ENCODE peak calls at places on chromosome 16, in four cellular contexts. X is kidney epithelial cell, E is AG10803, I is left ventricle myocardium inferior. M is an unnamed sample.

GRCh38 chr16:48246066-48246465 is 1.3 kb downstream of the ABCC11 start:
- DNase-seq in E (peak), X (no peak), I (no peak), M (no peak)

GRCh38 chr16:12147681-12148479 is 171.3 kb downstream of the SNX29 start:
- DNase-seq in I (peak), E (no peak), X (no peak), M (no peak)

GRCh38 chr16:71622088-71622487 is 3.9 kb upstream of the MARVELD3 start:
- DNase-seq in I (no peak), E (no peak), X (no peak), M (no peak)

GRCh38 chr16:83903739-83904138 is 4.8 kb downstream of the MLYCD start:
- DNase-seq in X (no peak), E (peak), I (peak), M (peak)

GRCh38 chr16:54928016-54928356 is 2.7 kb upstream of the IRX5 start:
- DNase-seq in I (no peak), X (no peak), E (no peak), M (no peak)

GRCh38 chr16:3317315-3317999 is 12.2 kb downstream of the ZNF75A start:
- DNase-seq in X (no peak), I (no peak), E (no peak), M (peak)

GRCh38 chr16:47311738-47312505 is 148.9 kb downstream of the ITFG1 start:
- DNase-seq in E (peak), I (no peak), X (peak), M (peak)

GRCh38 chr16:64450170-64450569 is 671.7 kb downstream of the CDH11 start:
- DNase-seq in I (no peak), E (peak), X (no peak), M (peak)

GRCh38 chr16:58198022-58198683 is at the start of gene CSNK2A2:
- DNase-seq in X (no peak), E (peak), I (peak), M (peak)

GRCh38 chr16:74874123-74874522 is 99.5 kb upstream of the FA2H start:
- DNase-seq in E (no peak), I (peak), X (no peak), M (no peak)

GRCh38 chr16:27222499-27223225 is 19.3 kb downstream of the KDM8 start:
- DNase-seq in X (no peak), I (peak), E (peak), M (peak)

GRCh38 chr16:88941933-88942909 is 34.8 kb downstream of the CBFA2T3 start:
- DNase-seq in E (no peak), X (no peak), I (peak), M (peak)

GRCh38 chr16:10777356-10777755 is 33.7 kb downstream of the NUBP1 start:
- DNase-seq in X (no peak), I (no peak), E (no peak), M (no peak)
- H3K4me3 ChIP-seq in X (no peak), I (no peak), E (no peak), M (no peak)

DNA sequence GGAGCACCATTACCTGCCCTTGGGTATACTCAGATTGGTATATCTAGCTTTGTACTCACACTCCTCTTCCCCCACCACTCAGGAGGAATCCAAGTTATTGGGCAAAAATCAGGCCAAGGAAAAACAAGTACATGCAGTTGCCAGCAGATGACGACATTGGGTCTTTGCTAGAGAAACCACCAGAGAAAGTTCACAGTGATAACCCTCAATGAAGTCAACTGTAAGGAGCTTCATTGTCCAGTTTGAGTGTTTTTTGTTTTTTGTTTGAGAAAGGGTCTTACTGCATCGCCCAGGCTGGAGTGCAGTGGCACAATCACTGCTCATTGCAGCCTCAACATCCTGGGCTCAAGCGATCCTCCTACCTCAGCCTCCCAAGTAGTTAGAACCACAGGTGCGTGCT is 34.6 kb upstream of the TOX3 start:
- DNase-seq in I (no peak), E (no peak), X (no peak), M (no peak)
- TF ChIP-seq CTCF in I (no peak), E (no peak), X (peak), M (no peak)

DNA sequence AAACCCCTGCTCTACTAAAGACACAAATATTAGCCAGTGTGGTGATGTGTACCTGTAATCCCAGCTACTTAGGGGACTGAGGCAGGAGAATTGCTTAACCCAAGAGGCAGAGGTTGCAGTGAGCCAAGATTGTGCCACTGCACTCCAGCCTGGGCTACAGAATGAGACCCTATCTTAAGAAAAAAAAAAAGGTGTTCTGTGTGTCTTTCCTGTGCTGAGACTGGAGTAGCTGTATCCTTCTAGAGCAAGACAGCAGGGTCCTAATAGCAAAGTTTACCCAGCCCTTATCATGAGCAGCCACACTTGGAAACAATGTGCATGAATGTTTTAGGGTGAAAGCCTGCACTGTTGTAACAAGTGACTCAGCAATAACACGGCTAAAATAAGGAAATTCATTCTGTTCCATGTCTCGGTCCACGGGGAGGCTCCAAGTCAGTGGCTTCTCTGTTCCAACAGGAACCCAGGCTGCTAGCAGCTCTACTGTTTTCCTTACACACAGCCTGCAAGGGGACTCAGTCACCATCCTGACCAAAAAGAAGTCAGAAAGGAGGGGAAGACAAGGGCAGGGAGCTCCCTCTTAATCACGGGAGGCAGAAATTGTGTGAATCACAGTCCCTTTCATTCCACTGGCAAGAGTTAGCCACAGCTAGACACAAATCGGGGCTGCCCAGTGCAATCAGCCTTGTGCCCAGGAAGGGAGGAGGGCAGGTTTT is 7.1 kb upstream of the SLC5A11 start:
- DNase-seq in E (peak), I (no peak), X (peak), M (peak)
- H3K4me3 ChIP-seq in E (peak), I (no peak), X (no peak), M (no peak)

DNA sequence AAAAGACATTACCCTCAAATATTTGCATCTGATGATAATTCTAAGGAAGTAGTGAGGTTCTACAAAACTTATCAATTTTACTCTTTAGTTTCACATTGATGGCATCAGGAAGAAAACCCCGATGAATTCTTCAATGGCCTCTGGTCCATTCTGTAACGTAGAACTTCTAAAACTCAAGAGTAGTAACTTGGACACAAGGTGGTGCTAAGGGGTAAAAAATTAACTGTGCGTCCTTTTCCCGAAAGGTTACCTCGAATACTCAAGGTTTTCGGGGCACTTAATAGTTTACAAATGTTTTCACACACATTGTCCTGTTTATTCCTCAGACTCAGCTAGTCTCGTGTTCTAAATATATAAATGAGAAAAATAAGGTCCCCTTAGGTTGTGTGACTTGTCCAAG is 517.3 kb upstream of the ZFHX3 start:
- DNase-seq in X (no peak), I (no peak), E (no peak), M (no peak)
- TF ChIP-seq CTCF in X (no peak), I (peak), E (no peak), M (no peak)

DNA sequence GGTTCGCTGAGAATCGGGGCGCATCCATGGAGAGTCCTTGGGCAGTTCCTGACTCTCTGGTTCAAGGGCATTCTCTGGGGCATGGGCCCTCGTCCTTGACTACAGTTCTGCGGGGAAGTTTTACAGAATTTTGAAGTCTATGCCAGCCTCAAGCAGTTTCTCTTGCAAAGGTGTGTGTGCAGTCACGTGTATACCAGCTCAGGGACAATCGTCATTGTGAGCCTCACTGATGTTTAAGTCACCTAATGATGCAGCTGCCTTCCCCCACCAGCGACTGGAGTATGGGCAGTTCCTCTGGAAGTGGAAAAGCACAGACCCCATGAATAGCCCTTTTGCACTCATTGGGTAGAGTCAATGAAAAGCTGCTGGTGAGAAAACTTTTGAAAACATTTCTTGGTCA is 1.3 kb downstream of the PLCG2 start:
- DNase-seq in X (no peak), E (no peak), I (no peak), M (no peak)
- H3K4me3 ChIP-seq in X (no peak), E (no peak), I (peak), M (no peak)

DNA sequence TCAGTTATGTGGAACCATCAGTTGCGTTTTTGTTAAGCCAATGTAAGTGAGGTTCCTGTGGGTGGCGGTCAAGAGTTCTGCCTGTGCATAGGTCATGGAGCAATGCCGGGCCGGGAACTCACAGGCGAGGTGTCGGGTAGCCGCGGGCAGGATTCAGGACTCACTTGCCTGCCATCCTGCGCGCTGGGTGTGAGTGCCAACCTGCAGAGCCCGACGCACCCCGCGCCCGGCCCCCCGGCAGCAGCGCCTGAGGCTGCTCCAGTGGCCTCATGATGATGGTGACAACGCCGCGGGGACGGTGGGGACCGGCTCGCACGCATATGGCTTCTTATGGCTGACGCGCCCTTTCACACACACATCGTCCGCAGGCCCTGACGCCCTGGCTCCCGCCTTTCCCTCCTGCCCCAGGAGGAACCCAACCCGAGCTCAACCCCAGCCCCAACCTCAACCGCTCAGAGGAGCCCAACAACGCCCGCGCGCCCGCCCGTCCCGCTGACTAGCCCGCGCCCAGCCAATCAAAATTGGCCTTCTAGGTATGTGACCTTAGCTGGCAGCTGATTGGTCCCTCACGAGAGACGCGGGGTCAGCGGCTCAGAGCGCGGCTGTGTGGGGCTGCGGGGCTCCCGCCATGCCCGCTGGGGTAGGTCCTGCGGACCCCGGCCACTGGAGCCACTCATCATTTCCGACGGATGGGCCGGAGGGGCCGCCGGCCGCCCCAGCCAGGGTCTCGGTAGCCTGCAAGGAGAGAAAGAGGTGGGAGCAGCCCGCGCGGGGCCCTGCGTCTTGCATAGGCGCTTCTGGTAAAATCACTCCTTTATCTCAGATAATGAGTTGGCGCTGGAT is at the start of gene C16orf95:
- DNase-seq in X (peak), I (peak), E (peak), M (peak)
- TF ChIP-seq CTCF in X (peak), I (peak), E (peak), M (peak)

GRCh38 chr16:740764-741505 is at the start of gene CIAO3:
- DNase-seq in X (no peak), I (peak), E (peak), M (peak)

GRCh38 chr16:736936-737481 is 3.8 kb downstream of the CIAO3 start:
- DNase-seq in E (no peak), I (no peak), X (no peak), M (no peak)

GRCh38 chr16:741986-742629 is 1.3 kb upstream of the CIAO3 start:
- DNase-seq in E (no peak), I (no peak), X (no peak), M (no peak)

GRCh38 chr16:740459-740763 is 386 bp downstream of the CIAO3 start:
- DNase-seq in I (no peak), E (no peak), X (no peak), M (no peak)

GRCh38 chr16:739560-740458 is 988 bp downstream of the CIAO3 start:
- DNase-seq in I (no peak), E (no peak), X (no peak), M (no peak)
- H3K4me3 ChIP-seq in I (peak), E (peak), X (peak), M (peak)

GRCh38 chr16:1556254-1556653 is 22.8 kb downstream of the TMEM204 start:
- DNase-seq in X (no peak), E (peak), I (no peak), M (no peak)
- TF ChIP-seq CTCF in X (no peak), E (peak), I (no peak), M (no peak)

GRCh38 chr16:1532771-1533170 is 695 bp upstream of the TMEM204 start:
- DNase-seq in I (no peak), E (no peak), X (no peak), M (no peak)

GRCh38 chr16:1530883-1531637 is 2.4 kb upstream of the TMEM204 start:
- DNase-seq in X (no peak), I (peak), E (peak), M (peak)

GRCh38 chr16:1532081-1532760 is 1.2 kb upstream of the TMEM204 start:
- DNase-seq in E (peak), I (peak), X (no peak), M (peak)

GRCh38 chr16:1530349-1530882 is 3.0 kb upstream of the TMEM204 start:
- DNase-seq in E (no peak), I (no peak), X (no peak), M (no peak)

GRCh38 chr16:1531638-1531910 is 1.9 kb upstream of the TMEM204 start:
- DNase-seq in E (no peak), X (no peak), I (no peak), M (no peak)
- H3K4me3 ChIP-seq in E (peak), X (no peak), I (peak), M (no peak)

M was measured in cardiac fibroblast.